ENCODE peak calls at places on chromosomes 7 and 10, in four cellular contexts. O, B, D and K are unnamed samples.

GRCh38 chr7:159015081-159015893 is 129.4 kb downstream of the VIPR2 start:
- DNase-seq in O (no peak), B (peak), D (peak), K (no peak)

GRCh38 chr10:73039635-73040034 is 57.0 kb downstream of the P4HA1 start:
- DNase-seq in O (no peak), B (no peak), D (peak), K (no peak)

GRCh38 chr7:101941481-101942383 is 124.3 kb downstream of the CUX1 start:
- DNase-seq in O (no peak), B (no peak), D (peak), K (no peak)

GRCh38 chr10:43255644-43256431 is 11.0 kb downstream of the RASGEF1A start:
- DNase-seq in O (no peak), B (no peak), D (peak), K (peak)

GRCh38 chr7:147197006-147197405 is 1080.4 kb downstream of the CNTNAP2 start:
- DNase-seq in O (no peak), B (no peak), D (peak), K (no peak)

GRCh38 chr7:77649950-77650349 is 46.3 kb upstream of the RSBN1L start:
- DNase-seq in O (no peak), B (no peak), D (peak), K (no peak)

GRCh38 chr7:12210179-12211053 is 678 bp upstream of the TMEM106B start:
- DNase-seq in O (no peak), B (peak), D (no peak), K (no peak)

GRCh38 chr7:135178364-135178763 is 7.9 kb upstream of the CYREN start:
- DNase-seq in O (no peak), B (no peak), D (no peak), K (peak)

GRCh38 chr7:71793251-71793650 is 618.9 kb downstream of the CALN1 start:
- DNase-seq in O (no peak), B (no peak), D (peak), K (no peak)

GRCh38 chr10:69861251-69862240 is 59.8 kb downstream of the COL13A1 start:
- DNase-seq in O (no peak), B (no peak), D (peak), K (no peak)

DNA sequence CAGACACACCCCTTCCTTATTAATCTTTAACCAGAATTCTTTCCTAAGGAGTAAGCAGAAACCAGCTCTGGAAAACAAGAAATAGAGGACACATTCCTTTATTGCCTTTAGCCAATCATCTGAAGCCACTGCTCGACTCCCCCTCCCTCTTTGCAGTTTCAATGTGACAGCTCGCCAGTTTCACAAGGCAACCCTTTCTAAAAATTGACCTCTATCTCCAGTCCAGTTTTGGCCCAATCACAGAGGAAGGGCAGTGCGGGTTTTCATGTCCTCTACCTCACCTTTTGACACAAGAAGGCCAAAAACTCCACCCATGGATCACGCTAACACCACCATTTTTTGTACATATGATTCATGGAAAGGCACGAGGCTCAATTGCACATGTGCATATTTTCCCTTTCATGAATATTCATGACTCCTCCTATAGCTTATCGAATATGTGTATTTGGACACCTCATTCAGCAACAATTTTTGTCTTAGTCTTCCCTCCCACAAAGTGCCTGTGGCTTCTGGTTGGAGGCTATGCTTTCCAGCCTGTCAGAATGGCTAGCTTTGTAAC is 24.3 kb downstream of the IFIT3 start:
- DNase-seq in O (no peak), B (no peak), D (peak), K (no peak)
- H3K27ac ChIP-seq in O (no peak), B (peak), D (peak), K (peak)

GRCh38 chr7:1550846-1551155 is 5.2 kb downstream of the TMEM184A start:
- DNase-seq in O (no peak), B (no peak), D (no peak), K (no peak)

GRCh38 chr7:1550005-1550845 is 5.8 kb downstream of the TMEM184A start:
- DNase-seq in O (no peak), B (no peak), D (no peak), K (no peak)

GRCh38 chr7:1553513-1554210 is 2.3 kb downstream of the TMEM184A start:
- DNase-seq in O (no peak), B (no peak), D (no peak), K (no peak)

GRCh38 chr7:1554332-1555045 is 1.5 kb downstream of the TMEM184A start:
- DNase-seq in O (no peak), B (no peak), D (no peak), K (no peak)

GRCh38 chr7:1552200-1552599 is 3.8 kb downstream of the TMEM184A start:
- DNase-seq in O (no peak), B (no peak), D (no peak), K (no peak)
- H3K27ac ChIP-seq in O (no peak), B (no peak), D (no peak), K (no peak)

GRCh38 chr10:80501913-80502521 is 35.7 kb upstream of the SH2D4B start:
- DNase-seq in O (no peak), B (no peak), D (no peak), K (no peak)

GRCh38 chr10:80502621-80503583 is 34.8 kb upstream of the SH2D4B start:
- DNase-seq in O (no peak), B (no peak), D (no peak), K (no peak)

GRCh38 chr10:80498833-80499671 is 38.6 kb upstream of the SH2D4B start:
- DNase-seq in O (no peak), B (peak), D (peak), K (peak)

GRCh38 chr10:80501381-80501912 is 36.3 kb upstream of the SH2D4B start:
- DNase-seq in O (no peak), B (no peak), D (no peak), K (no peak)

GRCh38 chr10:80500572-80501380 is 36.9 kb upstream of the SH2D4B start:
- DNase-seq in O (no peak), B (no peak), D (no peak), K (no peak)
- H3K27ac ChIP-seq in O (no peak), B (peak), D (no peak), K (peak)

DNA sequence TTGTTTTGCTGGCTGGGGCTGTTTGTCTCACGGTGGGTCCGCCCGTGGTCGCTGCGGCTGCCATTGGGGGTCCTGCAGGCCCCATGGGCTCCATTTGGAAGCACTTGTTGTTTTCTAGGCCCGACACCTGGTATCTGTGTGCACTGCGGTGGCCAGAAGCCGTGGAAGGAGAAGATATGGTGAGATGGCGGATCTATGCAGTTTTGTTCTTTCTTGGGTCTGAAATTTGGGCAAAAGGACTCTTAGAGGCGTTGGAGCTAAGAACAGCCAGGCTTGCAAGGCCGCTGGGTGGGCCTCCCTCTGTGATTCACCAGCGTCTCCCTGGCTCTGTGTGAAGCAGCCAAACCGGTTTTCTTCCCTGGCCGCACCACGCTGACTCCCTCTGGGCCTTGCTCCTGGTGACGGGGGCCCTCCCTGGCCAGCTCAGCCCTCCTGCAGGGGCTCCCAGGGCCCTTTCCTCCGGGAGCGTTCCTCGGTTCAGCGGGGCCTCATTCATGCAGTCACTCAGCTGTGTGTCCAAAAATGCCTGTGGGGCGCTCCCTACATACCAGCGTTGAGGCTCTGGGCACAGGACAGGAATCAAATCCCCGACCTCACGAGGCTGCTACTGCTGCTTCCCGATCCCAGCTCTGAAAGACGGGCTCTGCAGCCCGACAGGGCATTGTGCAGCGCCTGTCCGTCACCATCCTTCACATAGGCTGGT is 109.7 kb upstream of the SHH start:
- DNase-seq in O (no peak), B (peak), D (no peak), K (no peak)
- H3K27ac ChIP-seq in O (no peak), B (no peak), D (no peak), K (no peak)

GRCh38 chr7:75613351-75613750 is 121.2 kb downstream of the SPDYE5 start:
- DNase-seq in O (no peak), B (no peak), D (no peak), K (no peak)

GRCh38 chr7:75614390-75614789 is 122.3 kb downstream of the SPDYE5 start:
- DNase-seq in O (no peak), B (no peak), D (no peak), K (no peak)

GRCh38 chr7:75619636-75620035 is 119.1 kb downstream of the HIP1 start:
- DNase-seq in O (no peak), B (no peak), D (no peak), K (no peak)

GRCh38 chr7:75617634-75618234 is 121.0 kb downstream of the HIP1 start:
- DNase-seq in O (no peak), B (peak), D (no peak), K (peak)

DNA sequence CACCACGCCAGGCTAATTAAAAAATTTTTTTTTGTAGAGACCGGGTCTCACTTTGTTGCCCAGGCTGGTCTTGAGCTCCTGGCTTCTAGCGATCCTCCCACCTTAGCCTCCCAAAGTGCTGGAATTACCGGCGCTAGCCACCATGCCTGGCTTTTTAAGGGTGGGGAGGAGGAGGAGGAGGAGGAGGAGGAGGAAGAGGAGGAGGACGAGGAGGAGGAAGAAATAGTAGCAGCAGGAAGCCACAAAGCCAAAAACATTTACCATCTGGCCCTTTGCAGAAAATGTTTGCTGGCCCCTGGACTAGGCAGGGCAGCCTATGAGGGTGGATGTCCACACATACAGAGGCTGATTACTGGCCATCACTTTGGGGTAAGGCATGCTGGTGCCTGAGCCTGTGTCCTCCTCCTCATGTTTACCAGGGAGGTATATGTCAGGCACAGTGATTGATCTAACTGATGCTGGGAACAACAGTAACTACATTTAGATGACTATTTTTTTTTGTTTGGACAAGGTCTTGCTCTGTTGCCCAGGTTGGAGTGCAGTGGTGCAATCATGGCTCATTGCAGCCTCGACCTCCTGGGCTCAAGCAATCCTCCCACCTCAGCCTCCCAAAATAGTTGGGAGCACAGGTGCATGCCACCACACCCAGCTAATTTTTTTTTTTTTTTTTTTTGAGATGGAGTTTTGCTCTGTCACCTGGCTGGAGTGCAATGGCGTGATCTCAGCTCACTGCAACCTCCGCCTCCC is 122.1 kb downstream of the HIP1 start:
- DNase-seq in O (no peak), B (no peak), D (no peak), K (no peak)
- H3K27ac ChIP-seq in O (no peak), B (no peak), D (no peak), K (no peak)